ENCODE peak calls at places on chromosomes 5 and 9, in four cellular contexts. T is HepG2, J is K562, O is H1. D is an unnamed sample.
A peak's percentile ranks its signal among the peaks of the same experiment; 100 is the strongest.

GRCh38 chr5:156920042-156920860 is 42.8 kb downstream of the TIMD4 start:
- DNase-seq in O (no peak), J (no peak), T (no peak), D (no peak)

GRCh38 chr9:129178579-129178909 is 483 bp upstream of the IER5L start:
- DNase-seq in O (no peak), J (no peak), T (no peak), D (no peak)

GRCh38 chr5:149161026-149161687 is 19.9 kb downstream of the ABLIM3 start:
- DNase-seq in O (no peak), J (no peak), T (peak; percentile 81), D (no peak)

GRCh38 chr5:15763754-15764153 is 263.8 kb downstream of the FBXL7 start:
- DNase-seq in O (no peak), J (no peak), T (no peak), D (no peak)

GRCh38 chr9:137455361-137455991 is 3.7 kb downstream of the NSMF start:
- DNase-seq in O (no peak), T (no peak), J (no peak), D (no peak)

GRCh38 chr9:131875828-131876485 is 136.1 kb upstream of the RAPGEF1 start:
- DNase-seq in O (no peak), T (no peak), J (no peak), D (no peak)

GRCh38 chr5:83340511-83340918 is 131.0 kb upstream of the VCAN start:
- DNase-seq in O (no peak), T (no peak), J (no peak), D (no peak)

GRCh38 chr9:6382681-6383080 is 30.3 kb upstream of the UHRF2 start:
- DNase-seq in T (no peak), O (no peak), J (no peak), D (no peak)

GRCh38 chr9:91154686-91155085 is 207.0 kb downstream of the AUH start:
- DNase-seq in T (no peak), O (no peak), J (no peak), D (no peak)

GRCh38 chr5:8864053-8864452 is 681.8 kb downstream of the SEMA5A start:
- DNase-seq in T (no peak), J (no peak), O (peak; percentile 43), D (peak; percentile 31)

GRCh38 chr5:16464664-16465543 is 696 bp downstream of the ZNF622 start:
- DNase-seq in J (no peak), O (no peak), T (no peak), D (no peak)

DNA sequence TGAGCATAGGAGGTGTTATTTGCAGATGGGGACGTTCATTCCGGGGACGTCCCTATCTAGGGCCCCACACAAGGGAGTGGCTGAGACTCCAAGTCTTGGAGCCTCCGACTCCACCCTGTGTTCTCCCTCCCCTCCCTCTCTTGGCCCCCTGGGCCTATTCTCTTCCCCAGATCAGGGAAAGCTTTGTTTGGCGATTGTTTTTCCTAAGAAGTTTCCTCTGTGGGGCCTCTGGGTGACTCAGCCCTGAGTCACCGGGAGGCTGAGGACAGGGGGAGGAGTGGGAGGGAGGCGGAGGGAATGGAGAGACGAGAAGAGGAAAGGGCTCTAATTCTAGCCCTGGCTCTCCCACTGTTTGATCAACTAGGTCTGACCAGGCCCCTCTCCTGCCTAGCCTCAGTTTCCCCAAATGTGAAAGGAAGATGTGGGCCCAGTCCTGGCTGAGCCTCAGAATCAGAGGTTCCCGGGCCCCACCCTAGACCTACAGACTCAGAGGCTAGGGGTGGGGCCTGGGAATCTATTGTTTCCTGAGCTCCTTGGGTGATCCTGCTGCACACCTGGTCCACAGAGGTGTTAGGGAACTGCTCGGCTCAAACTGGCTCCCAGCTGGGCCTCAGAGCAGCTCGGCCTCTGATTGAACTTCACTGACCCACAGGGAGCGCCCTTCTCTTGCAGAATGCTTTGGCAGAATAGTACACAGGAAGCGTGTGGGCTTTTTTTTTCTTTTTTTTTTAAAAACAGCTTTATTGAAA is 19.2 kb downstream of the GSN start:
- DNase-seq in T (peak; percentile 86), O (peak; percentile 88), J (peak; percentile 90), D (peak; percentile 96)
- TF ChIP-seq MAX in T (no peak), O (no peak), J (no peak), D (peak; percentile 41)

DNA sequence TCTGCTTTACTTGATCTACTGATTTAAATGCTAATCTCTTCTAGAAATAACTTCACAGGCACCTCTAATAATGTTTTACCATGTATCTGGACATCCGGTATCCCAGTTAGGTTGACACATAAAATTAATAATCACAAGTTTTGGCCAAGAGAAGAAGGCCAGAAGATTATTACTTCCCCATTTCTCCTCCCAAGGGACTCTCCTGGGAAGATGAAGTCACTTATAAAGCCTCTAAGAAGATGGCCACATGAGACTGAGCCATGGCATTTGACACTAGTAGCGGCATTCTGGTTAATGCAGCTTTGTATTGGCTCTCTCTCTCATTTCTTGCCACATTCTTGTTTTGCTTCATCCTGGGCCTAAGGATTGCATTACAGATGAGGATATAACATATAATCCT is 34.6 kb upstream of the RASA1 start:
- DNase-seq in T (no peak), O (no peak), J (no peak), D (no peak)
- TF ChIP-seq MAFK in T (no peak), O (no peak), J (no peak), D (no peak)

GRCh38 chr9:114348906-114349482 is 19.3 kb downstream of the ORM2 start:
- DNase-seq in J (peak; percentile 86), T (peak; percentile 45), O (peak; percentile 66), D (peak; percentile 90)
- TF ChIP-seq MAX in J (peak; percentile 30), T (no peak), O (peak; percentile 68), D (no peak)

DNA sequence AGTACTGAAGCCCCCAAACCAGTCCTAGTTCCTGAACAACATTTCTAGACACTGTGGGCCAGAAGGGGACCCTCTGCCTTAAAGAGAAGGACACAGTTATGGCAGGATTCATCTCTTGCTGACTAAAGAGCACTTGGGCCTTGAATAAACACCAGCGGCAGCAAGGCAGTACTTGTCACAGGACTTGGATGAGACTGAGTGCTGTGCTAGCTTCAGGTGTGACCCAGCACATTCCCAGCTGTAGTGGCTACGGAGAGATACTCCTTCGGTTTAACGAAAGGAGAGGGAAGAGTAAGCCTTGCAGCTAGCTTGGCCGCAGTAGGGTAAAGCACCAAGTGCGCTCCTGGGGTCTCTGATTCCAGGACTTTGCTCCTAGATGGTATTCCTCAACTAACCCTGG is 10.9 kb upstream of the STX17 start:
- DNase-seq in O (no peak), J (no peak), T (no peak), D (no peak)
- TF ChIP-seq MAFK in O (no peak), J (no peak), T (no peak), D (no peak)

DNA sequence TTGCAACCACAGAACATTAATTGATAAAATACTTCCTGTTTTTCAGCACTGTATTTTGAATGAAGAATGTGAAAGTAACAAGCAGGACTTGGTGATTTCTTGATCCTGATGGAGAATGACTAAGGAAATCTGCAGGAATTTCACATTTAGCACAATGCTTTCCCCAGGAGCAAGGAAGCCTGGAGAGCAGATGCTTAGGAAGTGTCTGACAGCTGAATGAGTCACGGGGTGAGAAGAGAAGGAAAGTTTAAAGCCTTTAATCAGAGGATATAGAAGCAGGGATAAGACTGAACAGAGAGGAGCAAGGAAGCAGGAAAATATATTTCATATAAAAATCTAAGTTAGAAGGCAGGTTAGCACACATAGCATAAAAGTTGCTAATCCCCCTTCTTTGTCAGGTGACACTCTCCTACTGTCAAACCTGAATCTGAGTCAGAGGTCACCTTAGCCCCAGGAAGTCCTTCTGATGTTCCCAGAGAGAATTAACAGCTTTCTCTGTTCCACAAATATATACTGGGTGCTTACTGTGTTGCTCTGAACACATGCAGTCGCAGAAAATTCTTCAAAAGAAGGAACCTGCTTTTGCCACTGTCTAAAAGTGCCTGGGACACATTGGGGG is 59.7 kb downstream of the GNA14 start:
- DNase-seq in T (no peak), O (no peak), J (no peak), D (peak; percentile 53)
- TF ChIP-seq MAX in T (no peak), O (no peak), J (no peak), D (no peak)

D was measured in A549.